ENCODE peak calls at places on chromosomes 13 and 19, in six cellular contexts. N is OCI-LY7, B is AG04449, M is AG10803, T is heart right ventricle, W is mammary epithelial cell. R is an unnamed sample.

GRCh38 chr19:14167594-14168138 is 31.3 kb upstream of the ASF1B start:
- DNase-seq in N (no peak), B (no peak), M (no peak), T (no peak), W (no peak), R (no peak)

GRCh38 chr13:51801631-51802099 is 2.3 kb downstream of the DHRS12 start:
- DNase-seq in N (no peak), B (no peak), M (peak; percentile 29), T (peak; percentile 75), W (peak; percentile 19), R (no peak)

GRCh38 chr19:30226464-30227070 is 145.6 kb upstream of the ZNF536 start:
- DNase-seq in N (no peak), B (no peak), M (peak; percentile 43), T (no peak), W (no peak), R (no peak)

GRCh38 chr19:45448887-45449299 is 18.9 kb upstream of the FOSB start:
- DNase-seq in N (no peak), B (no peak), M (peak; percentile 28), T (no peak), W (peak; percentile 80), R (no peak)

GRCh38 chr19:33446156-33446917 is 72.8 kb downstream of the CEBPG start:
- DNase-seq in N (no peak), B (no peak), M (no peak), T (no peak), W (no peak), R (no peak)

GRCh38 chr19:45884682-45885555 is 1.0 kb downstream of the IRF2BP1 start:
- DNase-seq in N (no peak), B (no peak), M (no peak), T (peak; percentile 31), W (peak; percentile 16), R (no peak)

GRCh38 chr13:74891610-74892009 is 590.4 kb downstream of the TBC1D4 start:
- DNase-seq in N (no peak), B (no peak), M (no peak), T (no peak), W (peak; percentile 65), R (peak; percentile 46)

GRCh38 chr19:40604647-40605200 is 3.6 kb downstream of the LTBP4 start:
- DNase-seq in N (peak; percentile 39), B (no peak), M (no peak), T (peak; percentile 40), W (peak; percentile 41), R (no peak)

GRCh38 chr19:13899912-13900584 is 5.9 kb downstream of the BRME1 start:
- DNase-seq in N (no peak), B (no peak), M (peak; percentile 9), T (no peak), W (no peak), R (no peak)

GRCh38 chr13:45328661-45329105 is 12.3 kb downstream of the TPT1 start:
- DNase-seq in N (no peak), B (peak; percentile 88), M (peak; percentile 88), T (no peak), W (no peak), R (no peak)

GRCh38 chr19:13841339-13842293 is 35.3 kb upstream of the NANOS3 start:
- DNase-seq in N (no peak), B (no peak), M (peak; percentile 48), T (no peak), W (peak; percentile 69), R (no peak)

GRCh38 chr13:113936566-113936965 is 37.3 kb downstream of the C13orf46 start:
- DNase-seq in N (no peak), B (no peak), M (no peak), T (no peak), W (no peak), R (no peak)

GRCh38 chr13:65468628-65469027 is 1761.5 kb downstream of the PCDH9 start:
- DNase-seq in N (no peak), B (no peak), M (no peak), T (no peak), W (no peak), R (no peak)

GRCh38 chr13:32905864-32906180 is 110.4 kb upstream of the KL start:
- DNase-seq in N (no peak), B (no peak), M (peak; percentile 32), T (no peak), W (no peak), R (no peak)

GRCh38 chr13:36313047-36313969 is 15.7 kb upstream of the CCDC169 start:
- DNase-seq in N (no peak), B (no peak), M (no peak), T (no peak), W (no peak), R (no peak)

GRCh38 chr13:85091835-85092234 is 707.4 kb downstream of the SLITRK6 start:
- DNase-seq in N (no peak), B (no peak), M (no peak), T (no peak), W (no peak), R (no peak)

GRCh38 chr19:49862411-49863253 is 4.7 kb downstream of the PNKP start:
- DNase-seq in N (peak; percentile 43), B (no peak), M (no peak), T (no peak), W (no peak), R (no peak)

GRCh38 chr13:98262307-98262706 is 85.2 kb upstream of the RNF113B start:
- DNase-seq in N (no peak), B (no peak), M (no peak), T (no peak), W (no peak), R (no peak)

GRCh38 chr13:41858783-41859182 is 102.1 kb downstream of the VWA8 start:
- DNase-seq in N (no peak), B (no peak), M (no peak), T (no peak), W (no peak), R (no peak)

GRCh38 chr19:19121371-19121770 is 16.9 kb downstream of the TMEM161A start:
- DNase-seq in N (no peak), B (no peak), M (no peak), T (no peak), W (no peak), R (no peak)

GRCh38 chr13:38686635-38687245 is at the start of gene FREM2:
- DNase-seq in N (no peak), B (no peak), M (no peak), T (no peak), W (peak; percentile 76), R (peak; percentile 56)

GRCh38 chr19:41352609-41353465 is 885 bp downstream of the TGFB1 start:
- DNase-seq in N (peak; percentile 82), B (no peak), M (peak; percentile 45), T (peak; percentile 74), W (peak; percentile 58), R (no peak)

DNA sequence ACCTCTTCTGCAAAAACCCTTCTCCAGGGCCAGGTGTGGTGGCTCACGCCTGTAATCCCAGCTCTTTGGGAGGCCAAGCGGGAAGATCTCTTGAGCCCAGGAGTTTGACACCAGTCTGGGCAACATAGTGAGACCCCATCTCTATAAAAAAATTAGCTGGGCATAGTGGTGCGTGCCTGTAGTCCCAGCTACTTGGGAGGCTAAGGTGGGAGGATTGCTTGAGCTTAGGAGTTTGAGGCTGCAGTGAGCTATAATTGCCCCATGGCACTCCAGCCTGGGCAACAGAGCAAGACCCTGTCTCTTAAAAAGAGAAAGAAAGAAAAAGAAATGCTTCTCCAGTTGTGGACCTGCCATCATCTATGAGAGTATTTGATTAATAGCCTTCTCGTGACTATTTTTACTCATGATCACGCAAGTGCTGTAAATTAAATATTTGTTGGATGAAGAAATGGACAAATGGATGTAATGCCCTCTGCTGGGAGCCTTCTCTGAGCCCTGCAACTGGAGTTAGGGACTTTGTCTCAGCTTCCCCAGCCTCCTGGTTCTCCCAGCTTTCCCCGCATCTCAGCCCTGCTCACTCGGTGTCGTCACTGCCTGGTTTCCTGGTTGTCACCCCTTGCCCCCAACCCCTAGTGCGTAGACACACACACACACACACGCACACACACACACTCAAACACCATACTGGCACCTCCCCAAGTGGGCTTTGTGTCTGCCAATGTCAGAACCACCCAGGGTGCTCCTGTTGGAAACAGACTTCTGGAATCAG is 12.2 kb downstream of the WIZ start:
- DNase-seq in N (no peak), B (no peak), M (peak; percentile 73), T (no peak), W (no peak), R (no peak)
- TF ChIP-seq CTCF in N (no peak), B (peak; percentile 30), M (peak; percentile 63), T (no peak), W (peak; percentile 13), R (peak; percentile 34)

DNA sequence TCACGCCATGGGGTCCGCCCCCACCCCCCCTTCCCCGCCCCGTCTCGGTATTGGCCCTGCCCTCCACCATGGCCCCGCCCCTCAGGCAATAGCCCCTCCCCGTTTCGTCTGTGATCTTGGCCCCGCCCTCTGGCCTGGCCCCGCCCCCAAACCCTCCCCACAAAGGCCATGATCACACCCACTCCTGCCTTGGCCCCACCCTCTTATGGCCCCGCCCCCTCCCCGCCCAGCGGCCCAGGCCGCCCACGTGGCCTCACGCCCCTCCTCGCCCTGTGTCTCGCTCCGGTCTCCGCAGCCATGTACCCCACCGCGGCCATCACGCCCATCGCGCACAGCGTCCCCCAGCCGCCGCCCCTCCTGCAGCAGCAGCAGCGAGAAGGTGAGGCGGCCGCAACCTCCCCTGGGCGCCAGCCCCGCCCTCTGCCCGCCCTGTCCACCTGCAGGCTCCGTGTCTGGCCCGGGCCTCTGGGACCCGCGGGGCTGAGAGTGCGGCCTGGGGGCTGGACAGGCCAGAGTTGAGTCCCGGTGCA is 61.3 kb downstream of the CELF5 start:
- DNase-seq in N (no peak), B (no peak), M (no peak), T (no peak), W (no peak), R (no peak)
- H3K4me3 ChIP-seq in N (no peak overlapping the region), B (no peak overlapping the region), M (no peak overlapping the region), T (no peak overlapping the region), W (no peak overlapping the region), R (peak overlapping the region; percentile 31)

DNA sequence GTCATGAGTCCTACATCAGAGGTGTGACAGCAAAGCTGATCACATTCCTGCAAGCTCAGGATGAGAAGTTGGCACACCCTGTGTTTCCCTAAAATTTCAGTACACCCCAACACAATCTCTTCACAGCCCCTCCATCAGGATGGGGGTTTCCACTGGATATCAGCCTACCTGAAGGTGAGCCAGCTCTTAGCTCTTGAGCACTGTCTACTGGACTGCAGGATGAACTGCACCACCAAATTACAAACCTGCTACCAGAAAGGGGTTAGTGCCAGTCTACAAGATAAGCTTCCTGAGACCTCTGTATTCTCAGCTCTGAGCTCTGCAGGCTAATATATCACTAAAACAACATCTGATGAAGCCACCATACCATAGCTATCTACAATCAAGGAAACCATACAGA is 1616.2 kb upstream of the SPRY2 start:
- DNase-seq in N (no peak), B (no peak), M (no peak), T (no peak), W (no peak), R (no peak)
- TF ChIP-seq CTCF in N (peak; percentile 20), B (no peak), M (no peak), T (no peak), W (no peak), R (peak; percentile 49)

DNA sequence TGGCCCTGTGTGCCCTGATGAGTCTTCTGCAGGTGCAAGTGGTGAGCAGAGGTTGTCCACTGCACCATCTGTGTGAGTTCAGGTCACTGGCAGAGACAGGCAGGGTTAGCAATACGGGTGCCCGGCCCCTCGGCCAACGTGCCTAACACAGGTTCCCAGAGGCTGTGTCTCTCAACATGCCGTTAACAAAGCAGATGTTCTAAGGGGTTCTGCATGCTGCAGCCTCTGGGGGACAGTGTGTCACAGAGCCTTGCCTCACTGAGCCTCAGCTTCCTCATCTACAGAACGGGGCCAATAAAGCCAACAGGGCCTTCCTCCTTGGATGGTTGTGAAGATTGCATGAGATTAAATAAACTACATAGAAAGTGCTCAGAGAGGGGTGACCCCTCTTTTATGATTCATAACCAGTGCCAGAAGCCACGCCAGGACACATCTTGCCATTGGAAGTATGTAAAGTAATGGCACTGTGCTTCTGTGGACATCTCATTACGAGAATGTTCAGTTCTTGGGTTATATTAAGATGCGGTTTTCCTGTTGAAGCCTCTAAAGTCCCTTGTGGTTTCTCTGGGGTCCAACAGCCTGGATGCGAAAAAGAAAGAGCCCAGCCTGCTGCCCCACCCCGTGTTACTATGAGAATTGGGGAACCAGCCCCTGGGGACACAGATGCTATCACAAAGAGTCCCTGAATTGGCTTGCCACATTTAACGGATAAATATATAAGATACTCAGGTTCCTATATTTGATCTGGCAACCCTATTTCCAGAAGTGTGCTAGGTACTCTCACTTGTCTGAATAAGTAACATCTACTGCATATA is 11.2 kb upstream of the ARHGEF18 start:
- DNase-seq in N (peak; percentile 98), B (no peak), M (no peak), T (no peak), W (no peak), R (no peak)
- H3K4me3 ChIP-seq in N (peak overlapping the region; percentile 41), B (no peak overlapping the region), M (no peak overlapping the region), T (no peak overlapping the region), W (no peak overlapping the region), R (no peak overlapping the region)